ENCODE peak calls at places on chromosomes 6 and 20, in five cellular contexts. F, D, A, N and H are unnamed samples.

GRCh38 chr20:44166477-44166876 is 20.5 kb downstream of the JPH2 start:
- DNase-seq in N (no peak), F (no peak), A (no peak), D (no peak), H (no peak)

GRCh38 chr20:2206957-2207769 is 88.6 kb upstream of the TGM3 start:
- DNase-seq in F (peak), D (peak), N (peak), A (peak), H (peak)

GRCh38 chr6:37531026-37531425 is 31.3 kb upstream of the CCDC167 start:
- DNase-seq in A (no peak), N (no peak), F (no peak), D (no peak), H (no peak)

GRCh38 chr20:19947611-19948264 is 69.4 kb upstream of the NAA20 start:
- DNase-seq in N (no peak), F (no peak), D (peak), A (no peak), H (no peak)

GRCh38 chr20:24705486-24705885 is 236.1 kb downstream of the SYNDIG1 start:
- DNase-seq in D (no peak), A (no peak), F (no peak), N (no peak), H (no peak)

GRCh38 chr6:52325695-52326471 is 36.1 kb upstream of the PAQR8 start:
- DNase-seq in A (no peak), F (no peak), D (peak), N (no peak), H (peak)

GRCh38 chr6:75532521-75532920 is 38.9 kb upstream of the FILIP1 start:
- DNase-seq in F (no peak), D (no peak), N (no peak), A (no peak), H (no peak)

GRCh38 chr6:39053854-39054576 is 5.4 kb downstream of the GLP1R start:
- DNase-seq in A (no peak), N (no peak), D (no peak), F (no peak), H (no peak)

GRCh38 chr6:41781302-41781711 is 725 bp downstream of the PRICKLE4 start:
- DNase-seq in A (no peak), N (no peak), F (no peak), D (no peak), H (no peak)

GRCh38 chr6:36731622-36732310 is 34.1 kb downstream of the RAB44 start:
- DNase-seq in D (no peak), F (no peak), A (no peak), N (no peak), H (no peak)

GRCh38 chr6:129685640-129686031 is 24.3 kb downstream of the ARHGAP18 start:
- DNase-seq in A (no peak), F (no peak), N (no peak), D (no peak), H (no peak)

GRCh38 chr20:46253391-46253790 is 54.9 kb downstream of the CDH22 start:
- DNase-seq in N (no peak), D (peak), F (no peak), A (no peak), H (no peak)

GRCh38 chr20:63378626-63379025 is 17.5 kb upstream of the CHRNA4 start:
- DNase-seq in N (no peak), D (peak), F (no peak), A (no peak), H (no peak)

GRCh38 chr6:18101271-18101670 is 21.2 kb downstream of the NHLRC1 start:
- DNase-seq in F (no peak), A (no peak), D (no peak), N (no peak), H (no peak)

GRCh38 chr6:159655409-159655988 is 37.5 kb downstream of the SOD2 start:
- DNase-seq in F (no peak), D (peak), N (no peak), A (no peak), H (peak)

GRCh38 chr20:697826-698225 is 22.2 kb upstream of the SCRT2 start:
- DNase-seq in N (no peak), D (no peak), F (no peak), A (no peak), H (no peak)